ENCODE peak calls at places on chromosomes 2 and 18, in eight cellular contexts. U is hepatocyte, S is HCT116, X is ascending aorta, G is cardiac muscle cell, R is IMR-90, L is mucosa of descending colon, W is Peyer's patch. Z is an unnamed sample. For H3K36me3 and H3K9me3, the result is how much of the 10 kb centered on the place peaks cover.

GRCh38 chr2:160353813-160354212 is 139.8 kb downstream of the RBMS1 start:
- DNase-seq in X (no peak), L (no peak), U (no peak), S (no peak), G (no peak), R (no peak), W (no peak), Z (no peak)

GRCh38 chr2:219286436-219287115 is 7.4 kb downstream of the DNAJB2 start:
- DNase-seq in W (peak), R (no peak), S (no peak), X (no peak), U (no peak), G (no peak), L (no peak), Z (no peak)

GRCh38 chr2:106961328-106961727 is 75.4 kb upstream of the ST6GAL2 start:
- DNase-seq in W (no peak), G (peak), S (no peak), X (no peak), U (no peak), R (peak), L (no peak), Z (no peak)

GRCh38 chr18:8389391-8390340 is 219.6 kb upstream of the RAB12 start:
- DNase-seq in W (peak), L (no peak), G (peak), S (peak), R (peak), U (peak), X (no peak), Z (peak)

GRCh38 chr2:237459226-237459625 is 27.8 kb upstream of the MLPH start:
- DNase-seq in R (no peak), U (no peak), S (no peak), L (no peak), W (no peak), G (no peak), X (no peak), Z (no peak)

GRCh38 chr2:225340923-225341322 is 58.6 kb upstream of the NYAP2 start:
- DNase-seq in S (no peak), U (no peak), W (no peak), R (no peak), G (no peak), X (no peak), L (no peak), Z (no peak)

GRCh38 chr2:202261531-202261930 is 4.0 kb upstream of the NOP58 start:
- DNase-seq in S (no peak), U (no peak), X (no peak), W (no peak), R (peak), G (no peak), L (no peak), Z (no peak)

GRCh38 chr2:99621106-99621505 is 131.3 kb upstream of the REV1 start:
- DNase-seq in R (no peak), W (no peak), U (no peak), X (no peak), L (no peak), G (no peak), S (no peak), Z (no peak)

GRCh38 chr2:23021311-23022120 is 363.5 kb upstream of the KLHL29 start:
- DNase-seq in S (no peak), U (no peak), W (no peak), G (no peak), R (no peak), L (no peak), X (no peak), Z (no peak)

GRCh38 chr2:12978058-12978835 is 261.5 kb downstream of the TRIB2 start:
- DNase-seq in S (no peak), W (no peak), L (no peak), X (no peak), R (no peak), G (no peak), U (no peak), Z (no peak)

GRCh38 chr2:100718065-100718570 is 101.8 kb upstream of the NPAS2 start:
- DNase-seq in R (no peak), G (no peak), W (no peak), X (no peak), S (no peak), L (no peak), U (peak), Z (no peak)

GRCh38 chr18:69383191-69383590 is 17.5 kb upstream of the DOK6 start:
- DNase-seq in X (no peak), S (no peak), L (no peak), R (no peak), U (no peak), G (no peak), W (no peak), Z (no peak)

GRCh38 chr18:3703732-3704176 is 253.8 kb downstream of the TGIF1 start:
- DNase-seq in S (peak), G (peak), W (peak), R (peak), L (no peak), X (no peak), U (peak), Z (no peak)

GRCh38 chr2:46749042-46749461 is 166.6 kb downstream of the MCFD2 start:
- DNase-seq in S (no peak), R (peak), L (no peak), U (peak), X (no peak), G (no peak), W (no peak), Z (no peak)

GRCh38 chr2:11774600-11774999 is 28.2 kb downstream of the LPIN1 start:
- DNase-seq in L (no peak), G (no peak), R (no peak), U (no peak), W (no peak), S (no peak), X (no peak), Z (no peak)

GRCh38 chr18:7803956-7804469 is 236.9 kb downstream of the PTPRM start:
- DNase-seq in L (no peak), G (no peak), R (no peak), W (no peak), U (no peak), X (no peak), S (no peak), Z (no peak)

GRCh38 chr2:238003234-238004032 is 36.6 kb downstream of the UBE2F start:
- DNase-seq in U (no peak), W (no peak), X (no peak), L (no peak), G (no peak), R (no peak), S (no peak), Z (no peak)

GRCh38 chr2:77552956-77553355 is 30.8 kb upstream of the LRRTM4 start:
- DNase-seq in S (no peak), W (no peak), U (no peak), L (no peak), R (no peak), X (no peak), G (no peak), Z (no peak)

GRCh38 chr2:100292022-100292580 is 30.2 kb downstream of the LONRF2 start:
- DNase-seq in G (peak), R (peak), S (peak), L (no peak), U (peak), W (no peak), X (no peak), Z (peak)

GRCh38 chr2:12211326-12212170 is 465.1 kb downstream of the LPIN1 start:
- DNase-seq in R (no peak), L (no peak), S (no peak), X (no peak), U (no peak), W (no peak), G (no peak), Z (no peak)

GRCh38 chr18:65788373-65788772 is 37.6 kb downstream of the CDH7 start:
- DNase-seq in G (no peak), S (no peak), W (no peak), X (no peak), L (no peak), R (no peak), U (peak), Z (no peak)

GRCh38 chr2:74529357-74530238 is at the start of the genes AUP1 and HTRA2:
- DNase-seq in G (peak), X (peak), L (peak), R (peak), S (peak), U (peak), W (peak), Z (peak)
- H3K36me3 ChIP-seq in G (under half), X (under half), L (under half), R (under half), S (under half), U (under half), W (under half), Z (under half)

GRCh38 chr2:48651127-48651526 is 33.5 kb downstream of the GTF2A1L start:
- DNase-seq in L (no peak), W (no peak), U (no peak), X (no peak), R (peak), S (no peak), G (no peak), Z (no peak)
- H3K9me3 ChIP-seq in L (under half), W (under half), U (under half), X (under half), R (under half), S (under half), G (under half), Z (under half)

GRCh38 chr2:26059542-26059941 is 25.7 kb downstream of the RAB10 start:
- DNase-seq in W (no peak), S (no peak), U (no peak), R (no peak), L (no peak), X (no peak), G (no peak), Z (no peak)
- TF ChIP-seq CTCF in W (no peak), S (no peak), U (no peak), R (peak), L (no peak), X (no peak), G (peak), Z (no peak)

DNA sequence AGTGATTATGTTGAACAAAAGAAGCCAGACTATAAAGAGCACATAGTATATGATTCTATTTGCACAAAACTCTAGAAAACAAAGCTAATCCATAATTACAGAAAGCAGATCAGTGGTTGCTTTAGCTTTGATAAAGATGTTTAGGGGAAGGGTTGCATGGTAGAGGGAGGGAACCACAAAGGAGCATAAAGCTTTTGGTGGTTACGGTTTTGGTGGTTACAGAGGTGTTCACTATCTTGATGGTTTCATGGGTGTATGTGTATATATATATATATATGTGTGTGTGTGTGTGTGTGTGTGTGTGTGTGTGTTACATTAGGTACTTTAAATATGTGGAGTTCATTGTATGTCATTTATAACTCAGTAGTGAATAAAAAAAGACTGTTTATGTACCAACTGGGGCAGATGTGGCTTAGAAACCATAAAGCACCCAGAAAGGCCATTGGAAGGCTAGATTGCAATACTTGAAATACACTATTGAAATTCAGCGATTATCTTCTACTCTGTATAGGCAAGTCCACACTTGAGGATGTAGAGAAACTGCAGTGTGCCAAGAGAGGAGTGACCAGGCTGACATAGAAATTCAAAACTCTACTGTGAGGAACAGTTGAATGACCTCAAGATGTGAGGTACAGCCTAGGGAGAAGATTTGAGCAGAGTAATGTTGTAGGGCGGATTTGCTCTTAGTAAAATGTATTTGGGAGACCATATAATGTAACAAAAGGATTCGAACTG is 60.6 kb downstream of the CAB39 start:
- DNase-seq in G (no peak), S (no peak), U (no peak), W (no peak), R (no peak), X (no peak), L (no peak), Z (no peak)
- H3K36me3 ChIP-seq in G (under half), S (under half), U (under half), W (under half), R (under half), X (under half), L (under half), Z (under half)

DNA sequence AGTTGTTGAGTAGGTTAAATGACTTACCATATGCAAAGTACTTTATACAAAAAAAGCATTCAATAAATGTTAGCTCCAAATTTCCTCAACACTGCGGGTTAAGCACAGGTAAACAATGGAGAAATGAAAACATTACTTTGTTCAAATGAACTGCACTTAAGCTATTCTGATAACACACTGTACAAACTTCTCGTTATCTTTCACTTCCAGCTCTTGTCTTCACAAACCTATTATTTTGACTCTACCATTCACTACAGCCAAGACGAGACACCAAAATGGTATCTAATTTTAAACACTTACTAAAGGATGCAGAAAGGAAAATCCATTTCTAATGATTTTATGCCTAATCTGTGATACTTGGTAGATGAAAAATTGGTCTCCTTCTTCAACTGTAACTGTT is 43.8 kb downstream of the SLC40A1 start:
- DNase-seq in R (no peak), W (no peak), X (no peak), G (no peak), U (no peak), L (no peak), S (no peak), Z (no peak)
- H3K9me3 ChIP-seq in R (under half), W (under half), X (under half), G (under half), U (under half), L (under half), S (under half), Z (under half)

GRCh38 chr2:34570266-34570872 is 971.3 kb upstream of the FAM98A start:
- DNase-seq in U (peak), R (no peak), W (no peak), L (no peak), X (no peak), G (peak), S (no peak), Z (no peak)
- TF ChIP-seq CTCF in U (peak), R (no peak), W (no peak), L (no peak), X (no peak), G (no peak), S (no peak), Z (no peak)